ENCODE peak calls at places on chromosomes 3 and 15, in seven cellular contexts. T is AG09319, U is psoas muscle, S is transverse colon, C is neural crest cell, A is glutamatergic neuron, Q is fibroblast of mammary gland. O is an unnamed sample.
A peak's percentile ranks its signal among the peaks of the same experiment; 100 is the strongest.

GRCh38 chr3:24508423-24508839 is 13.8 kb upstream of the THRB start:
- DNase-seq in T (no peak), U (no peak), S (no peak), C (no peak), A (no peak), Q (peak; percentile 87), O (no peak)

GRCh38 chr3:100125539-100125938 is 11.2 kb upstream of the FILIP1L start:
- DNase-seq in T (no peak), U (no peak), S (no peak), C (no peak), A (no peak), Q (no peak), O (no peak)

GRCh38 chr15:68507447-68507846 is 71.3 kb upstream of the CORO2B start:
- DNase-seq in T (no peak), U (no peak), S (no peak), C (no peak), A (no peak), Q (no peak), O (no peak)

GRCh38 chr3:129344540-129345220 is 66.0 kb downstream of the HMCES start:
- DNase-seq in T (no peak), U (no peak), S (no peak), C (no peak), A (peak; percentile 29), Q (no peak), O (no peak)

GRCh38 chr3:5017953-5018531 is 38.8 kb downstream of the BHLHE40 start:
- DNase-seq in T (peak; percentile 35), U (peak; percentile 80), S (peak; percentile 84), C (no peak), A (no peak), Q (peak; percentile 72), O (no peak)

GRCh38 chr15:67825880-67826716 is 789 bp downstream of the SKOR1 start:
- DNase-seq in T (no peak), U (no peak), S (no peak), C (no peak), A (peak; percentile 50), Q (no peak), O (no peak)

GRCh38 chr3:177141471-177141870 is 55.8 kb downstream of the TBL1XR1 start:
- DNase-seq in T (no peak), U (no peak), S (no peak), C (no peak), A (no peak), Q (no peak), O (no peak)

GRCh38 chr15:38618242-38618925 is 53.8 kb upstream of the RASGRP1 start:
- DNase-seq in T (no peak), U (no peak), S (no peak), C (no peak), A (no peak), Q (no peak), O (no peak)

GRCh38 chr15:73539726-73540125 is 93.5 kb downstream of the NPTN start:
- DNase-seq in T (no peak), U (no peak), S (no peak), C (no peak), A (no peak), Q (no peak), O (no peak)

GRCh38 chr3:194756460-194757355 is 71.0 kb downstream of the FAM43A start:
- DNase-seq in T (no peak), U (peak; percentile 54), S (no peak), C (no peak), A (peak; percentile 33), Q (no peak), O (no peak)

GRCh38 chr15:39108021-39108420 is 472.9 kb upstream of the THBS1 start:
- DNase-seq in T (no peak), U (no peak), S (no peak), C (no peak), A (no peak), Q (peak; percentile 65), O (no peak)

GRCh38 chr3:108130247-108130646 is 39.4 kb upstream of the CD47 start:
- DNase-seq in T (no peak), U (no peak), S (no peak), C (no peak), A (no peak), Q (no peak), O (no peak)

GRCh38 chr15:78810377-78811123 is 714 bp downstream of the ADAMTS7 start:
- DNase-seq in T (no peak), U (peak; percentile 64), S (peak; percentile 50), C (peak; percentile 51), A (peak; percentile 64), Q (peak; percentile 27), O (no peak)

GRCh38 chr15:41207687-41208448 is 22.7 kb downstream of the EXD1 start:
- DNase-seq in T (no peak), U (no peak), S (no peak), C (no peak), A (no peak), Q (peak; percentile 70), O (no peak)

GRCh38 chr15:89364341-89364740 is 29.7 kb upstream of the POLG start:
- DNase-seq in T (no peak), U (no peak), S (peak; percentile 19), C (no peak), A (no peak), Q (no peak), O (no peak)

GRCh38 chr3:141456328-141456689 is 30.5 kb upstream of the RASA2 start:
- DNase-seq in T (no peak), U (no peak), S (no peak), C (no peak), A (no peak), Q (peak; percentile 97), O (no peak)

GRCh38 chr15:28178727-28179126 is 79.6 kb upstream of the OCA2 start:
- DNase-seq in T (no peak), U (no peak), S (no peak), C (no peak), A (no peak), Q (no peak), O (no peak)

GRCh38 chr3:10401990-10402761 is 81.3 kb upstream of the SEC13 start:
- DNase-seq in T (no peak), U (no peak), S (no peak), C (no peak), A (no peak), Q (no peak), O (no peak)

GRCh38 chr3:186365202-186365974 is 3.4 kb upstream of the DGKG start:
- DNase-seq in T (no peak), U (no peak), S (no peak), C (no peak), A (no peak), Q (peak; percentile 62), O (no peak)

GRCh38 chr3:187963677-187964385 is 190.1 kb upstream of the LPP start:
- DNase-seq in T (no peak), U (no peak), S (no peak), C (no peak), A (no peak), Q (peak; percentile 38), O (no peak)

GRCh38 chr3:21694506-21694905 is 56.5 kb downstream of the ZNF385D start:
- DNase-seq in T (no peak), U (no peak), S (no peak), C (no peak), A (no peak), Q (no peak), O (no peak)

GRCh38 chr3:23950303-23950702 is 5.2 kb downstream of the NR1D2 start:
- DNase-seq in T (no peak), U (no peak), S (no peak), C (no peak), A (no peak), Q (no peak), O (no peak)

DNA sequence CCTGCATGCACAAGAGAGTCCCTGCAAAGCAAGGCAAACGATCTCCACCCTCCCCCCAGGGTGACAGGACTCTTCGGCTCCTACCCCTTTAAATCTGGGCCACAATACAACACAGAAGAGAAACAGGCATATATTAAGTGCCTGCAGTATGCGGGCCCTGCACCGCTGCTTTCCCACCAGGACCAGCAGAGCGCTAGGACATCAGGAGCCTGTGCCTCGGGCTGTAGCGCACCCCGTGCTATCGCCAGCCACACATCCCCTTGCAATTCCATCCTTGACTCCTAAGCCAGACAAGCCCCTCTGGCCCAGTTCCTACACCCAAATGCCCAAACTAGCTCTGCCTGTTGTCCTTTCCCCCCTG is 4.1 kb downstream of the GALNT15 start:
- DNase-seq in T (no peak), U (no peak), S (no peak), C (no peak), A (no peak), Q (no peak), O (no peak)
- TF ChIP-seq CTCF in T (no peak), U (no peak), S (no peak), C (peak; percentile 29), A (no peak), Q (no peak), O (no peak)

GRCh38 chr15:90701880-90702630 is 15.1 kb upstream of the BLM start:
- DNase-seq in T (no peak), U (no peak), S (peak; percentile 18), C (no peak), A (no peak), Q (peak; percentile 18), O (no peak)
- TF ChIP-seq CTCF in T (no peak), U (no peak), S (no peak), C (no peak), A (no peak), Q (no peak), O (no peak)

DNA sequence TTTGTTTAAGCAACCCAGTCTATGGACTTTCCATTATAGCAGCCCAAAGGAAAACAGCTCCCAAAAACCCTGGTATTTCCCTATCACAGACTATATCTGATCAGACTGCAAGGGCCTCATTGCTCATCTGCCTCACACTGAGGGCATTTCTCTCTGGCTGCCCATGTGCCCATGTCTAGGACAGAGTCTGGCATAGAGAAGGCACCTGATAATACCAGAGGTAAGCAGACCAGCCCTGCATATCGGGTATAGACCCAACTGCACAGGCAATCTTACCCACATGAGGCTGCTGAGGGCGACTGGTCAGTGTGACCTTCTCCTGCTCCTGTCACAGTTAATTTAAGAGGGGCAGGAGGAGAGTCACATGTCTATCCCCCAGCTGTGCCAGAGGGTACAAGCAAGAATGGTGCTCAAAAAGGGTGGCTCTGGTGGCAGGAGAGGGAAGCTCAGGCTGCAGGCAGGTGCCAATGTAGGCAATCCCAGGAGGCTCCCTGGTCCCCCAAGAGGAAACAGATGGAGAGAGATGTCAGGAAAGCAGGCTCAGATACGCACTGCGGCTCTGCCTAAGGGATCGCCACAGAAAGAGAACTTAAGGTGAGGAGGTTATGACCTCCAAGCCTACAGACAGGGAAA is 3.1 kb downstream of the CSRNP1 start:
- DNase-seq in T (no peak), U (no peak), S (no peak), C (no peak), A (peak; percentile 52), Q (no peak), O (no peak)
- TF ChIP-seq CTCF in T (no peak), U (peak; percentile 23), S (no peak), C (peak; percentile 27), A (no peak), Q (no peak), O (no peak)

GRCh38 chr3:61173685-61174084 is 77.6 kb downstream of the FHIT start:
- DNase-seq in T (no peak), U (no peak), S (no peak), C (no peak), A (no peak), Q (no peak), O (no peak)

GRCh38 chr3:61169621-61170251 is 81.5 kb downstream of the FHIT start:
- DNase-seq in T (no peak), U (no peak), S (no peak), C (no peak), A (no peak), Q (no peak), O (no peak)

GRCh38 chr3:61168286-61168685 is 83.0 kb downstream of the FHIT start:
- DNase-seq in T (no peak), U (no peak), S (no peak), C (no peak), A (no peak), Q (no peak), O (no peak)

GRCh38 chr3:61177450-61177849 is 73.8 kb downstream of the FHIT start:
- DNase-seq in T (no peak), U (no peak), S (no peak), C (no peak), A (no peak), Q (no peak), O (no peak)

GRCh38 chr3:61172684-61173083 is 78.6 kb downstream of the FHIT start:
- DNase-seq in T (no peak), U (no peak), S (no peak), C (no peak), A (no peak), Q (no peak), O (no peak)
- TF ChIP-seq CTCF in T (no peak), U (no peak), S (no peak), C (peak; percentile 39), A (no peak), Q (no peak), O (no peak)